ENCODE peak calls at places on chromosomes 1 and 21, in four cellular contexts. G, S, P and F are unnamed samples.

GRCh38 chr1:203410117-203410900 is 59.4 kb upstream of the FMOD start:
- DNase-seq in P (no peak), S (no peak), G (no peak), F (no peak)

GRCh38 chr21:43188181-43188580 is 19.4 kb downstream of the CRYAA start:
- DNase-seq in P (no peak), G (no peak), S (no peak), F (no peak)

GRCh38 chr1:47483651-47484050 is 45.8 kb downstream of the FOXD2 start:
- DNase-seq in S (no peak), P (no peak), G (no peak), F (no peak)

GRCh38 chr1:205375816-205376545 is 19.3 kb upstream of the KLHDC8A start:
- DNase-seq in P (peak), G (peak), S (peak), F (peak)

GRCh38 chr1:23751050-23751814 is 8.0 kb downstream of the ELOA start:
- DNase-seq in S (peak), G (peak), P (peak), F (peak)

GRCh38 chr1:94827434-94827833 is 7.3 kb downstream of the SLC44A3 start:
- DNase-seq in P (no peak), G (no peak), S (no peak), F (no peak)

GRCh38 chr1:149903836-149904491 is 4.6 kb downstream of the BOLA1 start:
- DNase-seq in P (no peak), G (no peak), S (no peak), F (no peak)

GRCh38 chr1:59180715-59181114 is 116.2 kb upstream of the FGGY start:
- DNase-seq in S (no peak), P (peak), G (no peak), F (no peak)

GRCh38 chr1:118028267-118028666 is 98.7 kb downstream of the WDR3 start:
- DNase-seq in G (no peak), P (no peak), S (no peak), F (no peak)

GRCh38 chr1:6350416-6351088 is 43.0 kb downstream of the ACOT7 start:
- DNase-seq in P (peak), S (no peak), G (peak), F (peak)

GRCh38 chr1:157047064-157047410 is 1.5 kb upstream of the ARHGEF11 start:
- DNase-seq in S (no peak), G (no peak), P (no peak), F (no peak)

GRCh38 chr21:37644666-37645065 is 271.6 kb downstream of the KCNJ6 start:
- DNase-seq in P (no peak), G (no peak), S (no peak), F (no peak)

GRCh38 chr1:53266038-53266437 is 27.7 kb upstream of the MAGOH start:
- DNase-seq in G (no peak), S (no peak), P (no peak), F (no peak)

GRCh38 chr1:215002471-215002870 is 80.1 kb upstream of the KCNK2 start:
- DNase-seq in S (no peak), P (peak), G (peak), F (no peak)

GRCh38 chr21:31282095-31282709 is 61.9 kb downstream of the TIAM1 start:
- DNase-seq in S (no peak), P (peak), G (peak), F (peak)

GRCh38 chr1:244077473-244078220 is 26.6 kb downstream of the ZBTB18 start:
- DNase-seq in P (no peak), G (no peak), S (no peak), F (peak)

GRCh38 chr1:234672349-234673135 is 62.6 kb upstream of the IRF2BP2 start:
- DNase-seq in G (no peak), S (no peak), P (no peak), F (no peak)

GRCh38 chr1:117205368-117205767 is 5.4 kb downstream of the VTCN1 start:
- DNase-seq in G (no peak), S (no peak), P (no peak), F (no peak)

GRCh38 chr1:154962238-154962678 is 676 bp upstream of the PYGO2 start:
- DNase-seq in G (no peak), P (no peak), S (peak), F (peak)

GRCh38 chr1:197224160-197224559 is 43.9 kb upstream of the CRB1 start:
- DNase-seq in S (no peak), G (no peak), P (no peak), F (no peak)

GRCh38 chr1:200483491-200484143 is 73.8 kb upstream of the ZNF281 start:
- DNase-seq in G (peak), S (no peak), P (peak), F (no peak)

GRCh38 chr1:214846971-214847810 is 235.3 kb upstream of the KCNK2 start:
- DNase-seq in G (no peak), P (peak), S (no peak), F (no peak)

GRCh38 chr1:53107570-53108322 is 34.7 kb downstream of the SLC1A7 start:
- DNase-seq in P (peak), S (no peak), G (peak), F (no peak)

GRCh38 chr1:13930151-13930550 is 230.2 kb downstream of the PRDM2 start:
- DNase-seq in P (no peak), G (peak), S (peak), F (no peak)

GRCh38 chr1:202498542-202498941 is 150.0 kb downstream of the PPP1R12B start:
- DNase-seq in P (no peak), S (no peak), G (no peak), F (no peak)

GRCh38 chr1:39129514-39129913 is 75.0 kb upstream of the MACF1 start:
- DNase-seq in G (no peak), S (no peak), P (peak), F (no peak)

GRCh38 chr1:74531807-74532206 is 19.4 kb upstream of the LRRC53 start:
- DNase-seq in P (no peak), G (no peak), S (no peak), F (no peak)

GRCh38 chr1:229461032-229461668 is 27.3 kb upstream of the ACTA1 start:
- DNase-seq in S (no peak), P (no peak), G (no peak), F (no peak)

GRCh38 chr1:16122916-16123315 is 33.0 kb downstream of the EPHA2 start:
- DNase-seq in G (no peak), S (no peak), P (peak), F (no peak)

GRCh38 chr1:21149430-21149861 is 27.3 kb downstream of the EIF4G3 start:
- DNase-seq in G (peak), S (peak), P (peak), F (peak)

GRCh38 chr1:225917536-225917935 is 6.5 kb downstream of the PYCR2 start:
- DNase-seq in G (no peak), P (no peak), S (no peak), F (no peak)

GRCh38 chr1:4830756-4831155 is 176.3 kb downstream of the AJAP1 start:
- DNase-seq in G (no peak), P (no peak), S (no peak), F (no peak)

GRCh38 chr1:36884801-36885200 is 149.5 kb downstream of the GRIK3 start:
- DNase-seq in S (peak), G (no peak), P (no peak), F (no peak)

GRCh38 chr1:225447001-225447615 is 19.3 kb upstream of the LBR start:
- DNase-seq in S (no peak), P (no peak), G (no peak), F (no peak)

GRCh38 chr1:77283701-77284425 is 2.0 kb downstream of the AK5 start:
- DNase-seq in G (no peak), P (peak), S (no peak), F (no peak)

GRCh38 chr1:77281491-77282186 is at the start of gene AK5:
- DNase-seq in G (peak), S (peak), P (peak), F (no peak)

GRCh38 chr1:77282866-77283539 is 1.2 kb downstream of the AK5 start:
- DNase-seq in P (no peak), S (no peak), G (no peak), F (no peak)

GRCh38 chr1:77280962-77281361 is 857 bp upstream of the AK5 start:
- DNase-seq in G (no peak), P (no peak), S (no peak), F (no peak)

GRCh38 chr1:77282187-77282865 is 507 bp downstream of the AK5 start:
- DNase-seq in S (no peak), G (no peak), P (peak), F (no peak)
- TF ChIP-seq CTCF in S (no peak), G (no peak), P (no peak), F (no peak)

GRCh38 chr1:99525313-99525712 is 120.6 kb upstream of the PALMD start:
- DNase-seq in S (no peak), P (peak), G (no peak), F (no peak)

GRCh38 chr1:99529002-99529401 is 116.9 kb upstream of the PALMD start:
- DNase-seq in G (no peak), P (no peak), S (no peak), F (no peak)

GRCh38 chr1:99527545-99527944 is 118.4 kb upstream of the PALMD start:
- DNase-seq in G (no peak), P (no peak), S (no peak), F (no peak)

GRCh38 chr1:99531578-99532570 is 114.0 kb upstream of the PALMD start:
- DNase-seq in G (no peak), P (no peak), S (no peak), F (no peak)

GRCh38 chr1:99527078-99527477 is 118.8 kb upstream of the PALMD start:
- DNase-seq in S (no peak), P (peak), G (no peak), F (no peak)
- TF ChIP-seq CTCF in S (no peak), P (peak), G (no peak), F (no peak)

GRCh38 chr1:63319069-63320023 is 3.0 kb upstream of the FOXD3 start:
- DNase-seq in S (no peak), G (no peak), P (no peak), F (no peak)

GRCh38 chr1:63316540-63316939 is 5.8 kb upstream of the FOXD3 start:
- DNase-seq in S (no peak), P (no peak), G (no peak), F (no peak)

GRCh38 chr1:63318255-63319068 is 3.9 kb upstream of the FOXD3 start:
- DNase-seq in G (no peak), P (no peak), S (no peak), F (no peak)

GRCh38 chr1:63317814-63318156 is 4.6 kb upstream of the FOXD3 start:
- DNase-seq in S (no peak), P (no peak), G (no peak), F (no peak)

DNA sequence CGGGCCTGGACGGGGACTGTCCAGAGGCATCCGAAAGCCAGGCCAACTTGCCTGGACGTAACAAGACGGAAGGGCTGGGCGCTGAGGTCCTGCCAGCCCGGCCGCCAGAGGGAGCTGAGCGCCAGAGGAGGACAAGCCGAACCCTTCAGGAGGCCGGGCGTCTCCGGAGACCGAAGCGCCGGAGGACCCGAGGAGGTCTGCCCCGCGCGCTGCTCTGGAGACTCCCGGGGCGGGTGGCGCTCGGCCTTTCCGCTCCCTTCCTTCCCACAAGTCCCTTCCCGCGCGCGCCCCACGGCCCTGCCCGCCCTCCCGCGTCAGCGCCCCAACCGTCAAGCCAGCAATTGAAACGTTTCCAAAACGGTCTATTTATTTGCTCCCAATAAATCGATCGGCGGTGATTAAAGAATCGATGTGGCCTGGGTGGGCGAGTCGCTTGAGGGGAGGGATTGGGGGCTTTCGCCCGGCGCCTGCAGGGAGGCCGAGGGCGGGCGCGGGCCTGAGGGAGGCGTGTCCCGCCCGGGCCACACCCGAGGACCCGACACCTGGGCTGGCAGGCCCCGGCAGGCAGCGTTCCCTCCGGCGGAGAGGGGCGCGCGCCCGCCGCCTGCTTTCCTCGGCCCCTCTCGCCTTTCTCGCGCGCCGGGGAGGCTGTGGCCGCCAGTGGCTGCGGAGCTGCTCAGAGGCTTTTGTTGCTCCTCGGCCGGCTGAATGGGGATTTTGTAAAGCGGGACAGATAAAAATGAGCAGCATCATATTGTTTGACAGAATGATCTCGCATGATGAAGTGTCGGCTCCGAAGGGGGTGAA is 5.2 kb upstream of the FOXD3 start:
- DNase-seq in P (peak), S (peak), G (peak), F (peak)
- TF ChIP-seq CTCF in P (peak), S (peak), G (peak), F (peak)

GRCh38 chr21:45643021-45643980 is at the start of gene PCBP3:
- DNase-seq in P (peak), G (peak), S (peak), F (peak)
- TF ChIP-seq CTCF in P (no peak), G (no peak), S (no peak), F (no peak)

GRCh38 chr1:85259118-85259865 is at the start of gene C1orf52:
- DNase-seq in S (peak), P (peak), G (peak), F (peak)

GRCh38 chr1:85264150-85264549 is 4.7 kb upstream of the C1orf52 start:
- DNase-seq in G (no peak), S (no peak), P (no peak), F (no peak)

GRCh38 chr1:85262985-85263384 is 3.5 kb upstream of the C1orf52 start:
- DNase-seq in S (no peak), P (no peak), G (peak), F (no peak)

GRCh38 chr1:85259866-85260345 is 444 bp upstream of the C1orf52 start:
- DNase-seq in G (peak), P (peak), S (no peak), F (no peak)

GRCh38 chr1:85258536-85259117 is 835 bp downstream of the C1orf52 start:
- DNase-seq in G (peak), P (peak), S (no peak), F (no peak)
- TF ChIP-seq CTCF in G (no peak), P (peak), S (no peak), F (no peak)

GRCh38 chr21:18493420-18493819 is 89.8 kb upstream of the TMPRSS15 start:
- DNase-seq in S (no peak), P (no peak), G (no peak), F (no peak)

GRCh38 chr21:18498428-18498827 is 94.8 kb upstream of the TMPRSS15 start:
- DNase-seq in G (no peak), S (no peak), P (no peak), F (no peak)

GRCh38 chr21:18499761-18500376 is 96.3 kb upstream of the TMPRSS15 start:
- DNase-seq in G (peak), S (peak), P (peak), F (peak)

GRCh38 chr21:18495553-18495952 is 92.0 kb upstream of the TMPRSS15 start:
- DNase-seq in P (no peak), G (no peak), S (no peak), F (no peak)
- TF ChIP-seq CTCF in P (no peak), G (no peak), S (no peak), F (no peak)

GRCh38 chr1:2875677-2876531 is 74.4 kb upstream of the TTC34 start:
- DNase-seq in G (peak), S (no peak), P (no peak), F (no peak)
- TF ChIP-seq CTCF in G (peak), S (no peak), P (no peak), F (peak)

GRCh38 chr1:166910396-166910994 is 34.4 kb upstream of the TADA1 start:
- DNase-seq in S (peak), P (peak), G (peak), F (peak)
- TF ChIP-seq CTCF in S (peak), P (peak), G (peak), F (peak)